ENCODE peak calls at places on chromosomes 1 and 21, in five cellular contexts. O is GM23338, U is Panc1, S is HCT116, M is HL-60. Z is an unnamed sample.

GRCh38 chr1:243814718-243815117 is 35.3 kb downstream of the AKT3 start:
- DNase-seq in O (no peak), U (no peak), S (no peak), M (no peak), Z (no peak)

GRCh38 chr1:56434025-56434424 is 145.3 kb downstream of the PLPP3 start:
- DNase-seq in O (no peak), U (no peak), S (no peak), M (no peak), Z (no peak)

GRCh38 chr1:144101397-144102050 is 129.7 kb upstream of the FAM72C start:
- DNase-seq in O (no peak), U (no peak), S (no peak), M (peak), Z (peak)

GRCh38 chr1:31111290-31111951 is 45.9 kb upstream of the PUM1 start:
- DNase-seq in O (peak), U (no peak), S (no peak), M (peak), Z (no peak)

GRCh38 chr1:174217787-174218574 is 58.7 kb downstream of the RABGAP1L start:
- DNase-seq in O (peak), U (peak), S (peak), M (no peak), Z (peak)

GRCh38 chr21:16870116-16870515 is 642.7 kb upstream of the CXADR start:
- DNase-seq in O (no peak), U (no peak), S (no peak), M (no peak), Z (no peak)

GRCh38 chr1:183550915-183551314 is 39.3 kb downstream of the NCF2 start:
- DNase-seq in O (no peak), U (no peak), S (no peak), M (no peak), Z (no peak)

GRCh38 chr21:26085100-26085499 is 85.5 kb downstream of the APP start:
- DNase-seq in O (no peak), U (no peak), S (no peak), M (no peak), Z (no peak)

GRCh38 chr1:29365906-29366670 is 129.8 kb downstream of the PTPRU start:
- DNase-seq in O (no peak), U (no peak), S (no peak), M (no peak), Z (no peak)

GRCh38 chr21:46599251-46599572 is 5.7 kb downstream of the S100B start:
- DNase-seq in O (peak), U (no peak), S (no peak), M (no peak), Z (no peak)

GRCh38 chr1:94247146-94248094 is 10.0 kb upstream of the ARHGAP29 start:
- DNase-seq in O (peak), U (no peak), S (peak), M (peak), Z (peak)

GRCh38 chr1:74772945-74773344 is 40.0 kb downstream of the TYW3 start:
- DNase-seq in O (no peak), U (no peak), S (no peak), M (no peak), Z (no peak)

GRCh38 chr1:78911956-78912880 is 94.3 kb downstream of the ADGRL4 start:
- DNase-seq in O (no peak), U (no peak), S (no peak), M (peak), Z (no peak)

GRCh38 chr1:106768077-106768476 is 288.4 kb upstream of the PRMT6 start:
- DNase-seq in O (no peak), U (no peak), S (no peak), M (no peak), Z (no peak)

GRCh38 chr21:37453350-37453749 is 86.8 kb downstream of the DYRK1A start:
- DNase-seq in O (no peak), U (no peak), S (no peak), M (no peak), Z (no peak)

GRCh38 chr1:165900576-165901380 is 73.4 kb downstream of the UCK2 start:
- DNase-seq in O (no peak), U (no peak), S (no peak), M (no peak), Z (no peak)

GRCh38 chr1:112237983-112238515 is 158.0 kb upstream of the CTTNBP2NL start:
- DNase-seq in O (peak), U (no peak), S (no peak), M (no peak), Z (no peak)

GRCh38 chr1:221478050-221478949 is 263.6 kb downstream of the DUSP10 start:
- DNase-seq in O (peak), U (peak), S (peak), M (peak), Z (peak)

GRCh38 chr1:185969028-185969427 is 234.8 kb downstream of the HMCN1 start:
- DNase-seq in O (no peak), U (no peak), S (no peak), M (no peak), Z (no peak)

GRCh38 chr1:151401125-151401788 is 1.9 kb downstream of the PSMB4 start:
- DNase-seq in O (no peak), U (no peak), S (no peak), M (no peak), Z (no peak)

GRCh38 chr1:77891200-77891599 is 2.8 kb downstream of the NEXN start:
- DNase-seq in O (no peak), U (no peak), S (no peak), M (no peak), Z (no peak)

GRCh38 chr1:23578311-23578996 is 19.2 kb upstream of the ID3 start:
- DNase-seq in O (no peak), U (no peak), S (no peak), M (no peak), Z (no peak)

GRCh38 chr1:48619529-48619928 is 147.5 kb upstream of the SPATA6 start:
- DNase-seq in O (peak), U (no peak), S (peak), M (no peak), Z (peak)

GRCh38 chr1:168876830-168877229 is 147.8 kb upstream of the DPT start:
- DNase-seq in O (no peak), U (no peak), S (no peak), M (no peak), Z (no peak)

GRCh38 chr1:30322859-30323257 is 400.5 kb downstream of the MATN1 start:
- DNase-seq in O (peak), U (no peak), S (no peak), M (no peak), Z (no peak)

GRCh38 chr1:182332256-182332655 is 59.3 kb downstream of the GLUL start:
- DNase-seq in O (no peak), U (no peak), S (no peak), M (no peak), Z (no peak)

GRCh38 chr21:45639206-45640000 is 4.1 kb upstream of the PCBP3 start:
- DNase-seq in O (no peak), U (no peak), S (no peak), M (no peak), Z (no peak)

GRCh38 chr1:91622586-91622985 is 121.9 kb downstream of the CDC7 start:
- DNase-seq in O (no peak), U (no peak), S (no peak), M (no peak), Z (no peak)

GRCh38 chr1:188249813-188250212 is 1421.1 kb downstream of the PLA2G4A start:
- DNase-seq in O (no peak), U (no peak), S (no peak), M (peak), Z (no peak)

GRCh38 chr1:17551755-17552234 is 12.3 kb downstream of the ARHGEF10L start:
- DNase-seq in O (no peak), U (no peak), S (no peak), M (no peak), Z (no peak)

GRCh38 chr1:17549384-17549783 is 9.9 kb downstream of the ARHGEF10L start:
- DNase-seq in O (no peak), U (no peak), S (no peak), M (no peak), Z (no peak)

GRCh38 chr1:17547271-17547670 is 7.8 kb downstream of the ARHGEF10L start:
- DNase-seq in O (peak), U (no peak), S (no peak), M (no peak), Z (no peak)

GRCh38 chr1:17553970-17554369 is 14.5 kb downstream of the ARHGEF10L start:
- DNase-seq in O (no peak), U (no peak), S (peak), M (no peak), Z (no peak)

GRCh38 chr1:17550684-17551584 is 11.4 kb downstream of the ARHGEF10L start:
- DNase-seq in O (peak), U (no peak), S (no peak), M (no peak), Z (no peak)
- TF ChIP-seq REST in O (peak), U (peak), S (no peak), M (no peak), Z (no peak)

GRCh38 chr1:159823401-159823800 is 3.3 kb upstream of the SLAMF8 start:
- DNase-seq in O (no peak), U (no peak), S (no peak), M (no peak), Z (no peak)
- TF ChIP-seq REST in O (no peak), U (no peak), S (no peak), M (no peak), Z (no peak)

GRCh38 chr1:211616231-211617031 is 37.5 kb upstream of the SLC30A1 start:
- DNase-seq in O (no peak), U (no peak), S (no peak), M (no peak), Z (no peak)
- TF ChIP-seq REST in O (no peak), U (no peak), S (no peak), M (no peak), Z (no peak)

GRCh38 chr1:170634819-170635410 is 29.0 kb upstream of the PRRX1 start:
- DNase-seq in O (no peak), U (no peak), S (no peak), M (no peak), Z (no peak)
- TF ChIP-seq REST in O (no peak), U (no peak), S (no peak), M (no peak), Z (no peak)

GRCh38 chr1:99347041-99347684 is 82.9 kb downstream of the PLPPR4 start:
- DNase-seq in O (peak), U (no peak), S (no peak), M (no peak), Z (no peak)
- TF ChIP-seq REST in O (no peak), U (no peak), S (no peak), M (no peak), Z (no peak)

GRCh38 chr1:226948996-226949395 is 8.9 kb downstream of the COQ8A start:
- DNase-seq in O (no peak), U (no peak), S (no peak), M (no peak), Z (no peak)
- TF ChIP-seq REST in O (no peak), U (no peak), S (no peak), M (no peak), Z (no peak)

DNA sequence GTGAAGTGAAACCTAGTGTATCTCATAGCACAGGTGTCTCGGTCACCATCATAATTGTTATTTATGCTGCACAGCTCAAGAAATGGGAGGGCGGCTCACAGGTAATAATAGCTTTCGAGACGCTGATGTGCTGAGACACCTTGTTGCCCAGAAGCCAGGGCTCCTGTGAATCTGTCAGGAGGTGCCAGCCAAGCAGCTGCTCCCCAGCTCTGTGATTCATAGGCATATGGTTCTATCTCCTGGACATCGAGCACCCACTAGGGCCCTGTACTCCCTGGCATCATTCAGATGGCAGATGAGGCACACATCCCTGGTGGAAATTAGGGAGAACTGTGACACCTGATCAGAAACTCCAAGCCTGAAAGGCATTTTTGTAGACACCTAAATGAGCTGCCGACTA is 53.5 kb downstream of the SYT6 start:
- DNase-seq in O (no peak), U (no peak), S (no peak), M (no peak), Z (no peak)
- TF ChIP-seq REST in O (no peak), U (no peak), S (no peak), M (no peak), Z (no peak)

GRCh38 chr1:55337801-55338447 is 122.8 kb upstream of the USP24 start:
- DNase-seq in O (peak), U (no peak), S (peak), M (peak), Z (peak)
- TF ChIP-seq REST in O (no peak), U (no peak), S (no peak), M (no peak), Z (no peak)

DNA sequence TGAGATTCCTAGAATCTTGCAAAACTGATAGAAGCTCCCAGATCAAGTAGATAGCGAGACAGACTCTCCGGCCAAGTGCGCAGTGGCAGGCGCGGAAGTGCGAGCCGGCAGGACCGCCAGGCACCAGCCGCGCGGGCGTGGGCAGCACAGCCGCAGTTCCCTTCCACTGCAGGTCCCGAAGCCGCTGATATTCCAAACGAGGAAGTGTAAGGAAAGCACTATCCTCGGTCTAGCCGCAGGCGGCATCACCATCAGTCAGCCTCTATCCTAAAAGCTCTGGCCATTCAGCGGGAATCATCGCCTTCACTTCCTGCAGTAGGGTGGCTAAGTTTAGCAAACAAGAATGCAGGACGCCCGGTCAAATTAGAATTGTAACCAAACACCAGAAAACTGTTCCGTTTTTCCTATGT is 713 bp downstream of the GLRX2 start:
- DNase-seq in O (peak), U (no peak), S (peak), M (peak), Z (peak)
- TF ChIP-seq REST in O (no peak), U (no peak), S (no peak), M (no peak), Z (no peak)

DNA sequence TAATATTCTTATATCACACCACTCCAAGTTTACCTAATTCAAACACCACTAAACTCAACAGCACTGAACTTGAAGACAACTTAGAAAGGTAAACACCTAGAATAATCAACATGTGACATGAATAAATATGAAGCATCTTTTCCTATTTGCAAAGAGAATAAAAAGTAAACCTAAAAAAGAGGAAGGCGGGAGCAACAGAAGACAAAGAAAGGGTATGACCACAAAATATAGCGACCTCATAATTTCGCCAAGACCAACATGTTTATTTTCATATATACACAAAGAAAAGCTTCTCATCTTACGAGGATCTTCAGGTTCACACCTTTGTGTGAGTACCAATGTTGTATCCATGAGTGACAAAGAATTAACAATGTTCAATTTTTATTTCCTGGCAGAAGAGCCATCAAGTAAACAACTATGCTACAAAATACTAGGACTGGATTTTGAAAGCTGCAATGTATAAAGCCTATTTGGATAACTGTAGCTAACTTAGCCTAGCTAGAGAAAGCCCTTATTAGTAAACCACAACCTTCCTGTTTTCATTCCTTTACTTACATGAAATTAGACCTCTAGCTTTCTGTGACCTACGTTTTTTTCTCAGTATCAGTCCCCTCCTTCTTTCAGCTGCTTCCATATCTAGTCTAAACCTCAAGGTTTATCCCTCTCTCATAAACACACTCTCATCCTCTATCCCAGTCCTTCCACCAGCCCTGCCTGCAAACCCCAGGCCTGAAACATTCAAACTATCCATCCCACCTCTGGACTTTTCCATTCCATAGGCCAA is 21.3 kb upstream of the PHTF1 start:
- DNase-seq in O (no peak), U (no peak), S (no peak), M (peak), Z (no peak)
- TF ChIP-seq REST in O (no peak), U (no peak), S (no peak), M (no peak), Z (no peak)

Z was measured in A549.